ENCODE peak calls at places on chromosome 16, in seven cellular contexts. P, J, Q, U, Y, E and B are unnamed samples.

GRCh38 chr16:70711211-70711978 is 25.5 kb upstream of the MTSS2 start:
- DNase-seq in P (no peak), J (no peak), Q (no peak), U (no peak), Y (no peak), E (no peak), B (no peak)

GRCh38 chr16:73036074-73036826 is 11.7 kb downstream of the ZFHX3 start:
- DNase-seq in P (no peak), J (no peak), Q (no peak), U (no peak), Y (peak), E (no peak), B (peak)

GRCh38 chr16:88020513-88020885 is 69.3 kb downstream of the BANP start:
- DNase-seq in P (no peak), J (no peak), Q (no peak), U (no peak), Y (no peak), E (no peak), B (no peak)

GRCh38 chr16:21656795-21657768 is 4.7 kb upstream of the IGSF6 start:
- DNase-seq in P (peak), J (peak), Q (peak), U (peak), Y (peak), E (no peak), B (peak)

GRCh38 chr16:56851671-56852400 is 13.2 kb upstream of the SLC12A3 start:
- DNase-seq in P (no peak), J (no peak), Q (no peak), U (peak), Y (no peak), E (no peak), B (no peak)

GRCh38 chr16:48194828-48195566 is 39.2 kb upstream of the ABCC12 start:
- DNase-seq in P (no peak), J (no peak), Q (no peak), U (peak), Y (peak), E (no peak), B (peak)

GRCh38 chr16:84058664-84059063 is 16.1 kb upstream of the SLC38A8 start:
- DNase-seq in P (no peak), J (no peak), Q (no peak), U (no peak), Y (no peak), E (no peak), B (no peak)

GRCh38 chr16:49675417-49675816 is 180.5 kb downstream of the ZNF423 start:
- DNase-seq in P (no peak), J (no peak), Q (no peak), U (no peak), Y (no peak), E (no peak), B (no peak)

GRCh38 chr16:17372383-17372782 is 98.4 kb downstream of the XYLT1 start:
- DNase-seq in P (no peak), J (no peak), Q (no peak), U (peak), Y (no peak), E (no peak), B (no peak)

GRCh38 chr16:15510992-15511391 is 76.6 kb downstream of the BMERB1 start:
- DNase-seq in P (no peak), J (no peak), Q (no peak), U (no peak), Y (no peak), E (no peak), B (no peak)

GRCh38 chr16:57648125-57648524 is 19.7 kb downstream of the ADGRG1 start:
- DNase-seq in P (no peak), J (no peak), Q (no peak), U (no peak), Y (no peak), E (no peak), B (no peak)

GRCh38 chr16:31460582-31461002 is 1.3 kb downstream of the ARMC5 start:
- DNase-seq in P (peak), J (peak), Q (peak), U (peak), Y (no peak), E (no peak), B (no peak)

GRCh38 chr16:74437-75318 is 2.2 kb upstream of the RHBDF1 start:
- DNase-seq in P (no peak), J (no peak), Q (no peak), U (no peak), Y (no peak), E (no peak), B (peak)

GRCh38 chr16:84599528-84600202 is 18.2 kb downstream of the COTL1 start:
- DNase-seq in P (no peak), J (peak), Q (peak), U (peak), Y (no peak), E (no peak), B (no peak)

GRCh38 chr16:89899879-89900481 is 18.7 kb upstream of the MC1R start:
- DNase-seq in P (no peak), J (no peak), Q (no peak), U (no peak), Y (no peak), E (no peak), B (no peak)

GRCh38 chr16:16973726-16974125 is 497.0 kb downstream of the XYLT1 start:
- DNase-seq in P (no peak), J (no peak), Q (no peak), U (no peak), Y (no peak), E (no peak), B (no peak)

GRCh38 chr16:89200850-89201466 is 621 bp upstream of the SLC22A31 start:
- DNase-seq in P (no peak), J (no peak), Q (no peak), U (no peak), Y (no peak), E (no peak), B (no peak)

GRCh38 chr16:47731252-47731651 is 270.1 kb downstream of the PHKB start:
- DNase-seq in P (no peak), J (no peak), Q (no peak), U (peak), Y (no peak), E (no peak), B (no peak)

GRCh38 chr16:65319621-65320231 is 197.9 kb upstream of the CDH11 start:
- DNase-seq in P (no peak), J (no peak), Q (no peak), U (no peak), Y (no peak), E (no peak), B (no peak)

GRCh38 chr16:11619327-11619851 is 32.7 kb upstream of the LITAF start:
- DNase-seq in P (no peak), J (peak), Q (no peak), U (no peak), Y (peak), E (peak), B (no peak)

GRCh38 chr16:84832488-84833141 is 12.8 kb downstream of the CRISPLD2 start:
- DNase-seq in P (peak), J (no peak), Q (no peak), U (peak), Y (no peak), E (no peak), B (no peak)

GRCh38 chr16:77856455-77857138 is 68.2 kb downstream of the VAT1L start:
- DNase-seq in P (no peak), J (no peak), Q (no peak), U (no peak), Y (no peak), E (no peak), B (no peak)

GRCh38 chr16:3017806-3018506 is at the start of gene CLDN6:
- DNase-seq in P (no peak), J (no peak), Q (no peak), U (no peak), Y (no peak), E (no peak), B (peak)

GRCh38 chr16:81649561-81649960 is 129.5 kb upstream of the PLCG2 start:
- DNase-seq in P (no peak), J (no peak), Q (no peak), U (peak), Y (no peak), E (no peak), B (no peak)

GRCh38 chr16:56102159-56102798 is 89.0 kb upstream of the GNAO1 start:
- DNase-seq in P (no peak), J (no peak), Q (no peak), U (no peak), Y (no peak), E (no peak), B (no peak)

GRCh38 chr16:14306485-14307058 is 235.5 kb downstream of the MRTFB start:
- DNase-seq in P (no peak), J (no peak), Q (no peak), U (no peak), Y (no peak), E (no peak), B (no peak)

GRCh38 chr16:88810166-88810867 is 1.4 kb downstream of the APRT start:
- DNase-seq in P (no peak), J (no peak), Q (no peak), U (no peak), Y (peak), E (no peak), B (no peak)

GRCh38 chr16:56195151-56195550 is 3.9 kb downstream of the GNAO1 start:
- DNase-seq in P (no peak), J (no peak), Q (peak), U (peak), Y (peak), E (no peak), B (no peak)

GRCh38 chr16:48300391-48300856 is 53.1 kb upstream of the ABCC11 start:
- DNase-seq in P (no peak), J (no peak), Q (peak), U (peak), Y (no peak), E (no peak), B (no peak)

GRCh38 chr16:87543436-87544191 is 50.8 kb upstream of the ZCCHC14 start:
- DNase-seq in P (no peak), J (peak), Q (no peak), U (no peak), Y (no peak), E (no peak), B (no peak)

GRCh38 chr16:20774703-20775362 is 11.0 kb downstream of the ACSM3 start:
- DNase-seq in P (peak), J (peak), Q (peak), U (peak), Y (peak), E (peak), B (peak)

GRCh38 chr16:75198135-75198600 is 8.8 kb downstream of the CTRB2 start:
- DNase-seq in P (peak), J (no peak), Q (no peak), U (no peak), Y (no peak), E (no peak), B (no peak)

GRCh38 chr16:27455700-27456099 is 53.7 kb downstream of the IL21R start:
- DNase-seq in P (no peak), J (no peak), Q (no peak), U (no peak), Y (no peak), E (no peak), B (no peak)

GRCh38 chr16:13829712-13830304 is 90.1 kb upstream of the ERCC4 start:
- DNase-seq in P (no peak), J (no peak), Q (no peak), U (no peak), Y (no peak), E (no peak), B (no peak)

GRCh38 chr16:88681709-88682451 is 4.4 kb downstream of the SNAI3 start:
- DNase-seq in P (no peak), J (peak), Q (no peak), U (peak), Y (no peak), E (peak), B (no peak)

GRCh38 chr16:86986136-86986535 is 331.1 kb downstream of the C16orf95 start:
- DNase-seq in P (no peak), J (no peak), Q (no peak), U (no peak), Y (no peak), E (no peak), B (no peak)

GRCh38 chr16:17556276-17557052 is 85.7 kb upstream of the XYLT1 start:
- DNase-seq in P (no peak), J (peak), Q (peak), U (peak), Y (no peak), E (no peak), B (peak)